ENCODE peak calls at places on chromosomes 5 and 9, in five cellular contexts. E is Panc1, X is mucosa of gallbladder, T is K562, J is hepatocyte. W is an unnamed sample.

GRCh38 chr5:38009754-38010386 is 170.0 kb upstream of the GDNF start:
- DNase-seq in E (no peak), X (no peak), T (no peak), J (no peak), W (no peak)

GRCh38 chr5:88833371-88834107 is 49.4 kb downstream of the MEF2C start:
- DNase-seq in E (no peak), X (peak), T (no peak), J (peak), W (no peak)

GRCh38 chr5:97231025-97231636 is 48.1 kb upstream of the RIOK2 start:
- DNase-seq in E (peak), X (peak), T (peak), J (peak), W (peak)

GRCh38 chr5:85760519-85760918 is 857.2 kb upstream of the COX7C start:
- DNase-seq in E (no peak), X (no peak), T (no peak), J (no peak), W (no peak)

GRCh38 chr9:87718231-87718630 is 7.7 kb upstream of the CTSL start:
- DNase-seq in E (no peak), X (no peak), T (no peak), J (no peak), W (no peak)

GRCh38 chr5:91235194-91235793 is 147.8 kb downstream of the ARRDC3 start:
- DNase-seq in E (no peak), X (peak), T (no peak), J (no peak), W (no peak)

GRCh38 chr9:34546102-34546833 is 23.5 kb upstream of the ENHO start:
- DNase-seq in E (no peak), X (no peak), T (no peak), J (peak), W (no peak)

GRCh38 chr9:125271081-125271480 is 9.5 kb downstream of the GAPVD1 start:
- DNase-seq in E (no peak), X (no peak), T (no peak), J (no peak), W (no peak)

GRCh38 chr9:114287001-114287762 is 35.7 kb upstream of the ORM1 start:
- DNase-seq in E (no peak), X (no peak), T (no peak), J (no peak), W (no peak)

GRCh38 chr9:84711398-84711777 is 41.9 kb downstream of the NTRK2 start:
- DNase-seq in E (no peak), X (no peak), T (no peak), J (no peak), W (no peak)

GRCh38 chr5:151082976-151083651 is 2.3 kb upstream of the TNIP1 start:
- DNase-seq in E (no peak), X (no peak), T (no peak), J (peak), W (peak)

GRCh38 chr5:100841358-100842076 is 61.6 kb downstream of the ST8SIA4 start:
- DNase-seq in E (no peak), X (no peak), T (no peak), J (no peak), W (no peak)

GRCh38 chr9:72977670-72978069 is 24.8 kb upstream of the ALDH1A1 start:
- DNase-seq in E (no peak), X (no peak), T (no peak), J (no peak), W (no peak)

GRCh38 chr5:9540791-9541190 is 5.1 kb downstream of the SEMA5A start:
- DNase-seq in E (no peak), X (no peak), T (no peak), J (no peak), W (no peak)

GRCh38 chr5:157384971-157385709 is 74.9 kb upstream of the NIPAL4 start:
- DNase-seq in E (no peak), X (peak), T (no peak), J (peak), W (no peak)

GRCh38 chr9:132694144-132694543 is 23.9 kb downstream of the GTF3C4 start:
- DNase-seq in E (no peak), X (no peak), T (no peak), J (no peak), W (no peak)

GRCh38 chr5:133938039-133938821 is 30.2 kb downstream of the C5orf15 start:
- DNase-seq in E (no peak), X (peak), T (peak), J (peak), W (no peak)

GRCh38 chr5:35230043-35230611 is at the start of gene PRLR:
- DNase-seq in E (no peak), X (peak), T (no peak), J (peak), W (peak)

GRCh38 chr5:106312360-106312759 is 1358.4 kb downstream of the EFNA5 start:
- DNase-seq in E (no peak), X (no peak), T (no peak), J (no peak), W (no peak)

GRCh38 chr5:55151923-55152842 is 7.8 kb upstream of the GPX8 start:
- DNase-seq in E (no peak), X (no peak), T (no peak), J (no peak), W (no peak)

GRCh38 chr9:108103294-108103693 is 613.7 kb upstream of the KLF4 start:
- DNase-seq in E (no peak), X (no peak), T (no peak), J (no peak), W (no peak)

GRCh38 chr5:56176155-56176798 is 56.9 kb downstream of the ANKRD55 start:
- DNase-seq in E (no peak), X (peak), T (no peak), J (no peak), W (no peak)

GRCh38 chr5:155700333-155700732 is 626.6 kb upstream of the SGCD start:
- DNase-seq in E (no peak), X (no peak), T (no peak), J (peak), W (no peak)

GRCh38 chr5:112018846-112019245 is 261.9 kb upstream of the NREP start:
- DNase-seq in E (no peak), X (no peak), T (no peak), J (no peak), W (no peak)

GRCh38 chr5:112119969-112120368 is 299.1 kb downstream of the EPB41L4A start:
- DNase-seq in E (no peak), X (no peak), T (no peak), J (no peak), W (no peak)

GRCh38 chr5:41334758-41335157 is 121.4 kb upstream of the C6 start:
- DNase-seq in E (no peak), X (no peak), T (no peak), J (peak), W (no peak)

GRCh38 chr5:168819004-168819626 is 239.9 kb upstream of the PANK3 start:
- DNase-seq in E (no peak), X (no peak), T (no peak), J (no peak), W (no peak)